ENCODE peak calls at places on chromosomes 12 and 14, in seven cellular contexts. Y is heart left ventricle, Q is dorsolateral prefrontal cortex, O is AG04450, F is heart right ventricle, E is AG04449, S is RWPE2. I is an unnamed sample.

GRCh38 chr12:93109794-93110203 is 180.7 kb upstream of the EEA1 start:
- DNase-seq in F (no peak), O (no peak), S (no peak), E (no peak), Q (no peak), Y (no peak), I (no peak)

GRCh38 chr12:93733358-93733757 is 56.2 kb downstream of the CRADD start:
- DNase-seq in Q (no peak), F (peak), Y (peak), S (no peak), E (no peak), O (no peak), I (no peak)

GRCh38 chr12:68450947-68451260 is 118.7 kb upstream of the MDM1 start:
- DNase-seq in F (no peak), S (no peak), E (no peak), Q (no peak), Y (no peak), O (no peak), I (no peak)

GRCh38 chr14:49250109-49250508 is 336.1 kb downstream of the RPS29 start:
- DNase-seq in O (no peak), F (no peak), Q (no peak), Y (no peak), E (peak), S (no peak), I (no peak)

GRCh38 chr12:111841750-111842555 is at the start of gene MAPKAPK5:
- DNase-seq in S (peak), E (peak), Q (peak), F (peak), Y (peak), O (peak), I (peak)

GRCh38 chr12:127308148-127308547 is 958.8 kb upstream of the TMEM132C start:
- DNase-seq in E (no peak), Q (no peak), F (no peak), O (no peak), Y (no peak), S (no peak), I (no peak)

GRCh38 chr12:69211172-69211571 is 28.2 kb upstream of the CPSF6 start:
- DNase-seq in S (no peak), Q (no peak), O (no peak), F (no peak), Y (no peak), E (no peak), I (no peak)

GRCh38 chr14:37973031-37973908 is 234.4 kb upstream of the SSTR1 start:
- DNase-seq in Y (no peak), E (no peak), S (no peak), O (no peak), F (no peak), Q (no peak), I (no peak)

GRCh38 chr12:93390025-93390424 is 12.3 kb downstream of the NUDT4 start:
- DNase-seq in S (no peak), Q (no peak), Y (no peak), F (no peak), O (no peak), E (no peak), I (no peak)

GRCh38 chr14:69249603-69250002 is 10.4 kb upstream of the GALNT16 start:
- DNase-seq in S (no peak), E (no peak), O (no peak), F (no peak), Y (no peak), Q (no peak), I (no peak)

GRCh38 chr14:69252851-69253250 is 7.1 kb upstream of the GALNT16 start:
- DNase-seq in S (no peak), Y (no peak), O (no peak), Q (no peak), F (no peak), E (no peak), I (no peak)

GRCh38 chr14:69246331-69246730 is 13.6 kb upstream of the GALNT16 start:
- DNase-seq in F (no peak), O (no peak), E (no peak), Y (no peak), S (no peak), Q (no peak), I (no peak)

GRCh38 chr14:69244946-69245345 is 15.0 kb upstream of the GALNT16 start:
- DNase-seq in E (no peak), Q (no peak), Y (no peak), F (no peak), O (no peak), S (no peak), I (peak)

GRCh38 chr14:69247691-69248440 is 12.1 kb upstream of the GALNT16 start:
- DNase-seq in S (no peak), O (peak), E (peak), Y (no peak), Q (no peak), F (no peak), I (peak)
- TF ChIP-seq CTCF in S (peak), O (peak), E (no peak), Y (no peak), Q (no peak), F (no peak), I (no peak)

GRCh38 chr12:106141452-106141851 is 2.7 kb upstream of the NUAK1 start:
- DNase-seq in S (no peak), E (no peak), O (no peak), Q (no peak), Y (no peak), F (no peak), I (no peak)
- H3K4me3 ChIP-seq in S (no peak), E (peak), O (no peak), Q (peak), Y (peak), F (peak), I (no peak)

GRCh38 chr14:22106700-22107697 is 433.4 kb upstream of the OR4E1 start:
- DNase-seq in E (no peak), Q (no peak), Y (no peak), O (no peak), F (no peak), S (no peak), I (no peak)
- TF ChIP-seq CTCF in E (no peak), Q (no peak), Y (no peak), O (no peak), F (no peak), S (no peak), I (no peak)

DNA sequence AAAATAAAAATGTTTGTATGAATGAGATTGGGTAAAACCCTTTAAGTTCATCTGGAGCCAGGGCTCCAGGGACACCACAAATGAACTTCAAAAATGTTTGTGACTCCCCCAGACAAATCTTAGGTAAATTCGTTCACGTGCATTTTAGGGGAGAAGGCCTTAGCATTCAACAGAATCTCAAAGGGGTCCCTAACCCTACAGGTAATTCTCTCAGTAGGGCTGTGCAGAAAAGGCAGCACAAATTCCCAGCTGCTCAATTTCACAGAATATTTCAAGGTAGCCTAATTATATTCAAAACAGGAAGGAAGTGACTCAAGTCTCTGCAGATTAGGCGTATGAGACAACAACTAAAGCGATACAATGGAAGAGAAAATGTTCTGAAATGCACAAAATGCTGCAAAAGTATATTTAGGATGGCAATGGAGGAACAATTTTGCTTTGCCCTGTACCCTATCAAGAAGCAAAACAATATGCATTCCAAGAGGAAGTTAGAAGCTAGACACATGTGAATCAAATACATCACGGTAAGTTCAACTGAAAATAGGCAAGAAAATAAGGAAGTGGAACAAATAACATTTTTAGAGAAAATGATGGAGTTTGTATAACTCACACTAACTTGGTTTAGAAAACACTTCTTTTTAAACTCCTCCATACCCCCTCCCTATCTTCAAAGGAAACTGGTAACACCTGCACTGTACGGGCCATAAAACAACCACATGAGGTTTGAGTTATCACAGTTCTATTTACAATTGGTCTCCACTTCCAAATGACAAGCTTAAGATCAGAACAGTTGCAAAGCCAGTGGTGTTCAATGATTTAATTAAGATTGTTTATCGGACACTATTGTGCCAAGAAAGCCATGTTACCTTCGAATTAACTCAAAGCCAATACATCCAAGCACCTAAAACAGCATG is 1.6 kb downstream of the GIT2 start:
- DNase-seq in F (no peak), Q (no peak), S (no peak), E (no peak), Y (no peak), O (no peak), I (no peak)
- H3K4me3 ChIP-seq in F (peak), Q (peak), S (peak), E (peak), Y (peak), O (peak), I (peak)

GRCh38 chr12:124749725-124750124 is 113.9 kb downstream of the SCARB1 start:
- DNase-seq in S (no peak), O (no peak), Q (no peak), F (no peak), E (no peak), Y (no peak), I (no peak)

GRCh38 chr12:124751654-124752355 is 111.9 kb downstream of the SCARB1 start:
- DNase-seq in E (no peak), Q (no peak), O (no peak), S (no peak), F (no peak), Y (no peak), I (no peak)

GRCh38 chr12:124750149-124750656 is 113.5 kb downstream of the SCARB1 start:
- DNase-seq in S (no peak), E (no peak), Y (no peak), O (no peak), F (no peak), Q (no peak), I (no peak)

GRCh38 chr12:124752437-124753229 is 111.0 kb downstream of the SCARB1 start:
- DNase-seq in F (no peak), Q (peak), Y (no peak), O (no peak), S (no peak), E (no peak), I (no peak)

GRCh38 chr12:124750787-124751471 is 112.7 kb downstream of the SCARB1 start:
- DNase-seq in S (no peak), Y (no peak), Q (no peak), F (no peak), O (no peak), E (no peak), I (no peak)
- TF ChIP-seq CTCF in S (peak), Y (no peak), Q (no peak), F (peak), O (peak), E (peak), I (no peak)

GRCh38 chr12:22626429-22626828 is 1.5 kb downstream of the ETNK1 start:
- DNase-seq in F (no peak), O (no peak), Q (no peak), S (no peak), Y (no peak), E (no peak), I (no peak)
- H3K4me3 ChIP-seq in F (peak), O (peak), Q (peak), S (peak), Y (peak), E (peak), I (peak)

GRCh38 chr12:4526923-4527546 is 11.7 kb upstream of the RAD51AP1 start:
- DNase-seq in O (no peak), F (no peak), Y (no peak), E (no peak), Q (no peak), S (no peak), I (no peak)
- TF ChIP-seq CTCF in O (peak), F (peak), Y (peak), E (no peak), Q (peak), S (peak), I (peak)

GRCh38 chr12:75865315-75865714 is 166.3 kb downstream of the PHLDA1 start:
- DNase-seq in E (no peak), Y (no peak), F (no peak), Q (no peak), S (no peak), O (no peak), I (no peak)

GRCh38 chr12:75868501-75868900 is 163.1 kb downstream of the PHLDA1 start:
- DNase-seq in F (peak), Q (no peak), Y (no peak), S (no peak), O (no peak), E (no peak), I (no peak)

GRCh38 chr12:75872762-75873161 is 158.8 kb downstream of the PHLDA1 start:
- DNase-seq in E (no peak), S (no peak), Y (no peak), Q (no peak), F (no peak), O (no peak), I (no peak)

GRCh38 chr12:75874456-75874855 is 157.1 kb downstream of the PHLDA1 start:
- DNase-seq in O (no peak), E (no peak), Q (no peak), S (no peak), F (no peak), Y (no peak), I (no peak)

GRCh38 chr12:75870878-75871277 is 160.7 kb downstream of the PHLDA1 start:
- DNase-seq in Y (no peak), Q (no peak), E (no peak), S (no peak), O (no peak), F (no peak), I (no peak)
- H3K4me3 ChIP-seq in Y (no peak), Q (no peak), E (no peak), S (no peak), O (no peak), F (no peak), I (no peak)

GRCh38 chr14:36243183-36243582 is 66.7 kb upstream of the PTCSC3 start:
- DNase-seq in Y (no peak), O (no peak), F (no peak), Q (no peak), S (no peak), E (no peak), I (no peak)

GRCh38 chr14:36245223-36245622 is 68.7 kb upstream of the PTCSC3 start:
- DNase-seq in E (no peak), S (no peak), Y (no peak), O (no peak), F (no peak), Q (no peak), I (no peak)

GRCh38 chr14:36238666-36239363 is 62.3 kb upstream of the PTCSC3 start:
- DNase-seq in Q (no peak), F (no peak), O (peak), E (no peak), Y (no peak), S (no peak), I (peak)

GRCh38 chr14:36241183-36241582 is 64.7 kb upstream of the PTCSC3 start:
- DNase-seq in E (no peak), Q (no peak), Y (no peak), F (no peak), O (no peak), S (no peak), I (no peak)
- TF ChIP-seq CTCF in E (no peak), Q (peak), Y (no peak), F (no peak), O (peak), S (peak), I (peak)